ENCODE peak calls at places on chromosomes 12 and 14, in nine cellular contexts. P is upper lobe of right lung; T is mucosa of descending colon; D is NT2/D1; Z is A673; F is cardiac muscle cell; B is effector memory CD4-positive, alpha-beta T cell; U is ascending aorta; G is aorta. C is an unnamed sample.

GRCh38 chr14:72824051-72824450 is 69.8 kb downstream of the DPF3 start:
- DNase-seq in P (no peak), T (no peak), D (no peak), Z (no peak), F (no peak), B (no peak), U (no peak), G (no peak), C (no peak)

GRCh38 chr12:72578327-72578726 is 306.2 kb downstream of the TRHDE start:
- DNase-seq in P (no peak), T (no peak), D (no peak), Z (no peak), F (no peak), B (no peak), U (no peak), G (no peak), C (no peak)

GRCh38 chr12:81617915-81618314 is 141.2 kb downstream of the PPFIA2 start:
- DNase-seq in P (no peak), T (no peak), D (no peak), Z (peak; percentile 3), F (peak; percentile 8), B (no peak), U (no peak), G (no peak), C (no peak)

GRCh38 chr14:93195316-93195999 is 10.3 kb downstream of the LYSET start:
- DNase-seq in P (no peak), T (no peak), D (no peak), Z (no peak), F (no peak), B (no peak), U (no peak), G (no peak), C (no peak)

GRCh38 chr14:33451211-33451610 is 499.7 kb downstream of the EGLN3 start:
- DNase-seq in P (no peak), T (no peak), D (no peak), Z (no peak), F (no peak), B (no peak), U (no peak), G (no peak), C (no peak)

GRCh38 chr14:101851716-101852395 is 90.3 kb downstream of the PPP2R5C start:
- DNase-seq in P (no peak), T (no peak), D (no peak), Z (no peak), F (no peak), B (no peak), U (no peak), G (no peak), C (no peak)

GRCh38 chr12:41476499-41476898 is 288.4 kb downstream of the PDZRN4 start:
- DNase-seq in P (no peak), T (no peak), D (no peak), Z (no peak), F (no peak), B (no peak), U (no peak), G (no peak), C (no peak)

GRCh38 chr14:102226356-102227125 is 78.4 kb downstream of the MOK start:
- DNase-seq in P (no peak), T (no peak), D (no peak), Z (no peak), F (no peak), B (no peak), U (no peak), G (no peak), C (no peak)

GRCh38 chr14:95660550-95661515 is 25.4 kb upstream of the TCL1B start:
- DNase-seq in P (no peak), T (no peak), D (no peak), Z (peak; percentile 38), F (no peak), B (no peak), U (no peak), G (no peak), C (no peak)

GRCh38 chr12:104215638-104216297 is at the start of gene TXNRD1:
- DNase-seq in P (peak; percentile 94), T (peak; percentile 87), D (peak; percentile 80), Z (peak; percentile 89), F (peak; percentile 86), B (peak; percentile 63), U (peak; percentile 36), G (peak; percentile 91), C (peak; percentile 74)

GRCh38 chr14:58272589-58273372 is 25.6 kb upstream of the ARID4A start:
- DNase-seq in P (no peak), T (no peak), D (no peak), Z (peak; percentile 30), F (peak; percentile 44), B (no peak), U (no peak), G (no peak), C (no peak)

DNA sequence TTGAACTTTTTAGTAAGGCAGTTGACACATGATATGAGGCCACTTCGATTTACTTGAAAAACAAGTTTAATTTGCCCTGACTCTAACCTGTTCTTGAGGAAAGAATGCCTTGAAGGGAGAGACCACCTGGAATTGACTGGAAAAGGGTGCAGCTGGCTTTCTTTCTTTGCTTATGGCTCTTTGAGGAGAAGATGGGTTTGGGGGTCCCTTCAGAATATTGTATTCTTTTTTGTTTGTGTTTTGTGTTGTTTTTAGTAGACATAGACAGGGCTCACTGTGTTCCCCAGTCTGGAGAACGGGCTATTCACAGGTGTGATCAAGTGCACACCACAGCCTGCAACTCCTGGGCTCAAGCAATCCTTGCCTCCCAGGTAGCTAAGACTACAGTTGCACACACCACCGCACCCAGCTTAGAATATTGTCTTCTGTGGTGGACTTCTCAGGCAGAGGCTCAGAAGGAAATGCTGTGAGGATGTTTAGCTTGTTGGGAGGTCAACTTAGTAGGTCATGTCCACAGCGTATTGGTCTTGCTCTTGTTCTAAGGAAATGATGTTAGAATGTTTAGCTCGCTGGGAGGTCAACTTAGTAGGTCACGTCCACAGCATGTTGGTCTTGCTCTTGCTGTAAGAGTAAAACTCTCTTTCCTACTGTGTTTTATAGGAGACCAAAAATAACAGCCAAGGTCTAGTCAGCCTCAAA is 1.5 kb upstream of the NRL start:
- DNase-seq in P (no peak), T (no peak), D (no peak), Z (no peak), F (no peak), B (no peak), U (no peak), G (peak; percentile 42), C (no peak)
- H3K4me3 ChIP-seq in P (peak overlapping the region; percentile 73), T (no peak overlapping the region), D (peak overlapping the region; percentile 55), Z (peak overlapping the region; percentile 82), F (peak overlapping the region; percentile 44), B (peak overlapping the region; percentile 69), U (peak overlapping the region; percentile 79), G (no peak overlapping the region), C (peak overlapping the region; percentile 57)

GRCh38 chr14:91368681-91369416 is 48.8 kb downstream of the CCDC88C start:
- DNase-seq in P (no peak), T (no peak), D (no peak), Z (no peak), F (no peak), B (no peak), U (no peak), G (peak; percentile 19), C (no peak)
- H3K4me1 ChIP-seq in P (peaks cover 72% of the 10 kb centered on the region), T (peaks cover 23% of the 10 kb centered on the region), D (peaks cover 10% of the 10 kb centered on the region), Z (peaks cover 67% of the 10 kb centered on the region), F (no peaks in the 10 kb centered on the region), B (peaks cover 93% of the 10 kb centered on the region), U (no peaks in the 10 kb centered on the region), G (no peaks in the 10 kb centered on the region), C (peaks cover 35% of the 10 kb centered on the region)

DNA sequence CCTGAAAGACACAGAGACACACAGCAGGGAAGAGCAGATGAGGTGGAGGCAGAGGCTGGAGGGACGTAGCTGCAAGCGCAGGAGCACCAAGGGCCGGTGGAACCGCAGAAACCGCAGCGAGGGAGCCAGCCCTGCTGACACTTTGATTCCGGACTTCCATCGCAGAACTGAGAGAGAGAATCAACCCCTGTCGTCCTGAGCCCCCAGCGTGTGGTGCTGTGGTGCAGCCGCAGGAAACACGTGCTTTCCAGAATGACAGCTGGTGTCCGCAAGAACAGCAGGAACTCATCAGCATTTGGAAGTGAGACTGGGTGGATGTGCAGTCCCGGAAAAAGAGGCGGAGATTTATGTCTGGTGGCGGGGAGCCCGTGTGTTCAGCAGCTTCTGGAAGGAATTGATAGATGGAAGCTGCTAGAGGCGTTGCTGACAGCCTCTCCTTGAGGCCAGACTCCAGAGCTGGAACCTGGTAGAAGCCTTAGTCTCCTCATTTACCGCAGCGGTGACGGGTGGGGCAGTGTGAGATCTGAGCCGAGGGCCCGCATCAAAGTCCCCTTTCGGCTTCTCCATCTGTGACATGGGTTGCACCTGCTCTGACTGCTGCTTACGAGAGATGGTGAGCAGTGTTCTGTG is 21.9 kb upstream of the KLC1 start:
- DNase-seq in P (peak; percentile 69), T (peak; percentile 77), D (no peak), Z (peak; percentile 97), F (peak; percentile 96), B (peak; percentile 34), U (no peak), G (peak; percentile 88), C (no peak)
- H3K4me3 ChIP-seq in P (peak overlapping the region; percentile 17), T (no peak overlapping the region), D (peak overlapping the region; percentile 0), Z (no peak overlapping the region), F (no peak overlapping the region), B (peak overlapping the region; percentile 48), U (peak overlapping the region; percentile 45), G (no peak overlapping the region), C (no peak overlapping the region)

GRCh38 chr14:53384073-53384472 is 230.9 kb upstream of the DDHD1 start:
- DNase-seq in P (no peak), T (no peak), D (no peak), Z (no peak), F (no peak), B (no peak), U (no peak), G (no peak), C (no peak)

GRCh38 chr14:53378142-53378541 is 225.0 kb upstream of the DDHD1 start:
- DNase-seq in P (no peak), T (no peak), D (no peak), Z (no peak), F (no peak), B (no peak), U (no peak), G (no peak), C (no peak)

GRCh38 chr14:53380041-53380440 is 226.9 kb upstream of the DDHD1 start:
- DNase-seq in P (no peak), T (no peak), D (no peak), Z (no peak), F (no peak), B (no peak), U (no peak), G (no peak), C (no peak)

GRCh38 chr14:53381879-53382278 is 228.8 kb upstream of the DDHD1 start:
- DNase-seq in P (no peak), T (no peak), D (no peak), Z (no peak), F (no peak), B (no peak), U (no peak), G (no peak), C (no peak)

DNA sequence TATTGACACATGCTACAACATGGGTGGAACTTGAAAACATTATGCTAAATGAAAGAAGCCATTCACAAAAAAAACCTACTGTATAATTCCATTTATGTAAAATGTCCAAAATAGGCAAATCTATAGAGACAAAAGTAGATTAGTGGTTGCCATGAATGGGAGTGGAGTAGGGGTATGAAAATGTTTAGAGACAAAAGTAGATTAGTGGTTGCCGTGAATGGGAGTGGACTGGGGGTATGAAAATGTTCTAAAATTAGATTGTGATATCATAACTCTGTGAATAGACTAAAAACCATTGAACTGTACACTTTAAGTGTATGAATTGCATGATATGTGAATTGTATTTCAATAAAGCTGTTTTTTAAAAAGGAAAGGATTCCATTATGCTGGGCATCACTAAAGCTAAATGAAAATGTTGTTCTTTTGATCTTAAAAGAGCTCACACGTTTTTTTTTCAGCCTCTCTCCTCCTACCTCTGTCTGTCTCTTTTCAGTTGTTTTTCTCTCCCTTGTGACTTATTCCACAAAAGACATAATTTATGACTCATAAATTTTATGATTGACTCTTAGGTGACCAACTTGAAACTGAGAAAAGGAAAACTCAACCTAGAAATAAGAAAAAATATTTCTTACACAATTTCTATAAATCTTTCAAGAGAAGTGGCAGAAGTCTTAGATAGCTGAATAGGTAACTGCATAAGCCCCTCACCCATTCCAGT is 227.5 kb upstream of the DDHD1 start:
- DNase-seq in P (no peak), T (no peak), D (no peak), Z (no peak), F (no peak), B (no peak), U (no peak), G (no peak), C (no peak)
- H3K4me1 ChIP-seq in P (no peaks in the 10 kb centered on the region), T (no peaks in the 10 kb centered on the region), D (no peaks in the 10 kb centered on the region), Z (no peaks in the 10 kb centered on the region), F (no peaks in the 10 kb centered on the region), B (no peaks in the 10 kb centered on the region), U (no peaks in the 10 kb centered on the region), G (no peaks in the 10 kb centered on the region), C (peaks cover 4% of the 10 kb centered on the region)